ENCODE peak calls at places on chromosomes 11 and 22, in ten cellular contexts. K is DMS 273 treated with DMSO at 0.1 percent for 48 hours; G is EL; S is cardiac fibroblast; M is sciatic nerve; Y is anterior cingulate cortex; O is T-helper 22 cell; T is DMS153; B is NAMALWA; Q is stimulated activated naive CD4-positive, alpha-beta T cell treated with Interleukin-2 at 50 U/mL for 16 hours. W is an unnamed sample.

GRCh38 chr11:2215230-2215560 is 43.6 kb upstream of the TH start:
- DNase-seq in Y (no peak), Q (no peak), K (no peak), O (no peak), T (no peak), G (no peak), B (no peak), S (no peak), M (no peak), W (no peak)

GRCh38 chr11:123580557-123581275 is 73.7 kb downstream of the SCN3B start:
- DNase-seq in Y (no peak), K (no peak), O (peak; percentile 12), B (peak; percentile 67), T (peak; percentile 58), S (peak; percentile 45), Q (peak; percentile 55), M (peak; percentile 72), G (peak; percentile 44), W (no peak)

GRCh38 chr11:19605500-19606371 is 106.9 kb upstream of the NAV2 start:
- DNase-seq in O (no peak), Q (no peak), Y (no peak), G (no peak), S (peak; percentile 94), T (no peak), K (peak; percentile 15), M (no peak), B (no peak), W (peak; percentile 30)

GRCh38 chr22:48711669-48712068 is 1116.0 kb downstream of the BRD1 start:
- DNase-seq in Q (no peak), M (peak; percentile 54), B (no peak), Y (no peak), K (no peak), T (no peak), O (no peak), G (no peak), S (no peak), W (no peak)

GRCh38 chr22:48536691-48537591 is 1290.7 kb downstream of the BRD1 start:
- DNase-seq in T (no peak), Y (peak; percentile 47), M (no peak), Q (no peak), G (no peak), K (peak; percentile 53), S (no peak), O (no peak), B (no peak), W (peak; percentile 76)

GRCh38 chr22:37316875-37317371 is 34.6 kb downstream of the CYTH4 start:
- DNase-seq in B (peak; percentile 86), Q (peak; percentile 59), O (peak; percentile 47), S (peak; percentile 94), K (peak; percentile 38), G (peak; percentile 89), T (peak; percentile 32), Y (peak; percentile 22), M (peak; percentile 86), W (peak; percentile 84)

GRCh38 chr11:43053638-43054412 is 258.0 kb upstream of the API5 start:
- DNase-seq in T (no peak), B (no peak), Q (no peak), Y (no peak), O (no peak), S (no peak), K (no peak), G (no peak), M (no peak), W (no peak)

GRCh38 chr11:46200537-46201281 is 76.8 kb upstream of the CREB3L1 start:
- DNase-seq in B (no peak), Y (no peak), T (no peak), Q (no peak), K (no peak), O (no peak), G (peak; percentile 48), M (no peak), S (peak; percentile 39), W (no peak)

GRCh38 chr11:38014405-38014804 is 1416.4 kb upstream of the RAG2 start:
- DNase-seq in G (peak; percentile 51), M (no peak), K (no peak), Q (no peak), O (no peak), S (peak; percentile 84), B (no peak), T (no peak), Y (no peak), W (no peak)

GRCh38 chr11:118295199-118295598 is 9.3 kb upstream of the CD3E start:
- DNase-seq in B (peak; percentile 17), Q (no peak), S (no peak), T (no peak), M (no peak), O (no peak), Y (no peak), K (no peak), G (no peak), W (no peak)

GRCh38 chr11:73194034-73194507 is 24.0 kb upstream of the P2RY2 start:
- DNase-seq in T (no peak), K (no peak), O (no peak), S (no peak), G (no peak), Q (no peak), Y (no peak), M (peak; percentile 47), B (no peak), W (no peak)

W was measured in pons.